ENCODE peak calls at places on chromosome 5, in five cellular contexts. W is GM23248, Q is aorta, V is lower lobe of right lung, S is small intestine. H is an unnamed sample. For H3K9me3, the result is how much of the 10 kb centered on the place peaks cover.

GRCh38 chr5:152542741-152543140 is 137.7 kb upstream of the NMUR2 start:
- DNase-seq in S (no peak), Q (no peak), V (no peak), W (peak), H (no peak)

GRCh38 chr5:135834639-135835529 is at the start of gene SLC25A48:
- DNase-seq in W (peak), Q (no peak), S (peak), V (no peak), H (no peak)

GRCh38 chr5:80238778-80239679 is 16.8 kb downstream of the SERINC5 start:
- DNase-seq in V (no peak), S (peak), W (peak), Q (peak), H (no peak)

GRCh38 chr5:1799110-1799601 is 481 bp downstream of the MRPL36 start:
- DNase-seq in S (peak), W (peak), Q (no peak), V (no peak), H (no peak)

GRCh38 chr5:35852084-35852734 is 4.5 kb upstream of the IL7R start:
- DNase-seq in V (no peak), Q (no peak), S (no peak), W (peak), H (no peak)

GRCh38 chr5:5826911-5827310 is 404.4 kb downstream of the ICE1 start:
- DNase-seq in Q (no peak), W (peak), V (no peak), S (no peak), H (no peak)

GRCh38 chr5:132762246-132763000 is 14.6 kb downstream of the SEPTIN8 start:
- DNase-seq in V (no peak), S (no peak), Q (no peak), W (no peak), H (no peak)

GRCh38 chr5:37938086-37938852 is 98.4 kb upstream of the GDNF start:
- DNase-seq in S (no peak), W (no peak), Q (no peak), V (no peak), H (no peak)

GRCh38 chr5:16626696-16627264 is 10.0 kb upstream of the RETREG1 start:
- DNase-seq in Q (no peak), S (peak), W (peak), V (no peak), H (no peak)

GRCh38 chr5:159854916-159855315 is 61.4 kb upstream of the ADRA1B start:
- DNase-seq in W (peak), Q (no peak), S (no peak), V (no peak), H (no peak)

GRCh38 chr5:77355074-77355473 is 137.0 kb downstream of the WDR41 start:
- DNase-seq in W (no peak), S (no peak), Q (no peak), V (no peak), H (no peak)

GRCh38 chr5:149470942-149471341 is 80.3 kb downstream of the CSNK1A1 start:
- DNase-seq in Q (no peak), S (no peak), V (no peak), W (no peak), H (no peak)

GRCh38 chr5:142857405-142857804 is 87.2 kb downstream of the ARHGAP26 start:
- DNase-seq in S (peak), V (no peak), Q (no peak), W (no peak), H (no peak)

GRCh38 chr5:115787426-115787825 is 29.0 kb downstream of the CDO1 start:
- DNase-seq in W (no peak), S (no peak), V (no peak), Q (no peak), H (no peak)

GRCh38 chr5:73393606-73394489 is 54.7 kb downstream of the FOXD1 start:
- DNase-seq in S (no peak), W (no peak), V (no peak), Q (no peak), H (no peak)

GRCh38 chr5:172096184-172096941 is 89.9 kb upstream of the FBXW11 start:
- DNase-seq in W (no peak), Q (no peak), S (no peak), V (no peak), H (no peak)

DNA sequence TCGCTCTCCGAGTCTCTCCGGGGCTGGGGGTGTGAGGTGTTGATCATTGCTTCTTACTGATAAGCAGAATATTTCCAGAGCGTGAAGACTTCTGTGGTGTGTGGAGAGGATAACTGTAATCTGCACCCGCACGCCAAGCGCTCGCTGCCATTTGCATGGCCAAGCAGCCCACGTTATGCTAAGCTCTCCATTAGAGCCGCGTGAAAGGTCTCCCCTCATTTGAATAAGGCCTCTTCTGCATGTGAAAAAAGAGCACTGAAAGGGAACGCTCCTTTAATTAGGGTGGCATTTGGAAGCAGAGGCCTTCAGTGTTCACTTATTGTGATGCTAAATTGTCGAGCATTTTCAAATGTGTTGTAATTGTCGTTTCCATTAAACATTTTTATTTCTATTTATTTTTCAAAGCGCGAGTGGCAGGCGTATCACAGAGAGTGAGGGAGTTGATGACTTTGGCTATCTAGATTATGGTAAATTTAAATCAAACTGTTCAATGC is 163.6 kb upstream of the IRX2 start:
- DNase-seq in S (no peak), Q (no peak), W (no peak), V (no peak), H (no peak)
- H3K9me3 ChIP-seq in S (under half), Q (under half), W (under half), V (under half), H (under half)

GRCh38 chr5:34544403-34544802 is 111.7 kb upstream of the RAI14 start:
- DNase-seq in V (no peak), S (no peak), Q (no peak), W (no peak), H (no peak)

GRCh38 chr5:34542818-34543217 is 113.3 kb upstream of the RAI14 start:
- DNase-seq in Q (no peak), W (no peak), S (no peak), V (no peak), H (no peak)

GRCh38 chr5:34543687-34544086 is 112.4 kb upstream of the RAI14 start:
- DNase-seq in Q (no peak), W (no peak), S (no peak), V (no peak), H (no peak)

GRCh38 chr5:34547300-34548085 is 108.6 kb upstream of the RAI14 start:
- DNase-seq in V (no peak), Q (no peak), W (no peak), S (no peak), H (no peak)

DNA sequence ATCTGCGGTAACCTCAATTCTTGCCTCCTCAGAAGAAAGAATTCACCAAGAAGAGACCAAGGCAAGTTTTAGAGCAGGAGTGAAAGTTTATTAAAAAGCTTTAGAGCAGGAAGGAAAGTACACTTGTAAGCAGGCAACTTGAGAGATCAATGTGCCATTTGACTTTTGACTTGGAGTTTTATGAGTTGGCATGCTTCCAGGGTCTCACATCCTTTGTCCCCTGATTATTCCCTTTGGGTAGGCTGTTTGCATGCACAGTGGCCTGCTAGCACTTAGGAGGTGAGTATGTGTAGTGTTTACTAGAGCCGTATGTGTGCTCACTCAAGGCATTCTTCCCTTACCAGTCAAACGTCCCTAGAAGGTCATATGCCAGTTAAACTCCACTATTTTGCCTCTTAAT is 111.0 kb upstream of the RAI14 start:
- DNase-seq in W (no peak), Q (no peak), S (peak), V (no peak), H (no peak)
- H3K9me3 ChIP-seq in W (under half), Q (under half), S (under half), V (under half), H (under half)

GRCh38 chr5:56345352-56345751 is 112.2 kb upstream of the ANKRD55 start:
- DNase-seq in W (no peak), S (no peak), Q (no peak), V (no peak), H (no peak)

GRCh38 chr5:56343988-56344387 is 110.9 kb upstream of the ANKRD55 start:
- DNase-seq in S (no peak), W (no peak), V (no peak), Q (no peak), H (no peak)

GRCh38 chr5:56344594-56344993 is 111.5 kb upstream of the ANKRD55 start:
- DNase-seq in S (no peak), W (no peak), Q (no peak), V (no peak), H (no peak)

GRCh38 chr5:56346044-56346710 is 113.0 kb upstream of the ANKRD55 start:
- DNase-seq in V (no peak), W (no peak), Q (no peak), S (no peak), H (no peak)

DNA sequence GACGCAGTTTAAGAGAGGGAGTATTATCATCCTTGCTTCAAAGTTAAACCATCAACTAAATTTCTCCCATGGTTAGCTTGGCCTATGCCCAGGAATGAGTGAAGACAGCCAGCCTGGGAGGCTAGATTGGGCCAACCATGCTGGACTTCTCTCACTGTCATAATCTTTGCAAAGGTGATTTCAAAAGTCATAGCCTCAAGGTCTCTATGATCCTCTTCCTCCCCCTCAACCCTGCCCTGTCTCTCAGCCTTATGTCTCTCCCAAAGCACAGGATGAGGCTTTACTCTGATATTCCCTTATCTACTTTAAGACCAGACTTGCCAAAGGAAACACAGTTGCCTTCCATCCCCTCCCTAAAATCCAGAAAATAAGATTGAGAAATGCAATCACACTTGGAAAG is 113.6 kb upstream of the ANKRD55 start:
- DNase-seq in Q (no peak), V (no peak), S (no peak), W (no peak), H (no peak)
- H3K9me3 ChIP-seq in Q (under half), V (under half), S (under half), W (under half), H (under half)

GRCh38 chr5:150918613-150919012 is 13.8 kb upstream of the ZNF300 start:
- DNase-seq in S (no peak), W (peak), V (no peak), Q (no peak), H (no peak)
- H3K9me3 ChIP-seq in S (under half), W (under half), V (half or more), Q (under half), H (under half)

DNA sequence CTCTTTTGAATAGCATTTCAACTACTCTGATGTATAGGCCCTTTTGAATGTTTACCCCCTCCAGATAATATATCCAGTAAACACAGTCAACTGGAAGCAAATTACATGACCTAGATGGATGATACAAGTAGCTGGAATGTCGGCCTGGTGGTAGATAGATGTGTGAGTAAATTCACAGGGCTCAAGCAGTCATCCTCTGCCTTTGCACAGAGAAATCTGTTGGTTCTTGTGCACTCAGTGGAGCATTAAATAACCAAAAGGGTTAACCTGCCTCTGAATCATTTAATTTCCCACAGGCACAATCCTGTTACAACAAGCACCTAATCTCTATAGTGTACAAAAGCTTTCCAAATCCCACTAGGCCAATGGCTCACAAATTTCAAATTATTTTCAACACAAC is 668.3 kb downstream of the DNAH5 start:
- DNase-seq in Q (no peak), V (no peak), W (no peak), S (no peak), H (no peak)
- H3K9me3 ChIP-seq in Q (under half), V (under half), W (under half), S (under half), H (under half)

DNA sequence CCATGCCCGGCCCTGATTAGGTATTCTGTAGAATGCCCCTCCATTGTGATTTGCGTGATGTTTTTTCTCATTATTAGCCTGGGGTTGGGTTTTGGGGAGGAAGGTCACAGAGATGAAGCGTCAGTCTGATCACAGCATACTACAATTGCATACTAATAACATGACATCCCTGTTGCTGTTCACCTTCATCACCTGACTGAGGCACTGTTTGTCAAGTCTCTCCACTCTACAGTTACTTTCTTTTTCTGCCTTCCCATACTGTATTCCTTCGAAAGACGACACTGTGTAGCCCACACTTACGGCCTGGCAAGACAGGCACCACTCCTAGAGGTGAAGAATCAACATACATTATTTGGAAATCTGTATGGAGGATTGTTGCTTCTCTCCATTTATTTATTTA is 5.5 kb downstream of the ZNF354C start:
- DNase-seq in S (no peak), W (no peak), V (no peak), Q (no peak), H (no peak)
- H3K9me3 ChIP-seq in S (under half), W (under half), V (half or more), Q (under half), H (under half)

GRCh38 chr5:178982941-178983340 is 12.2 kb downstream of the GRM6 start:
- DNase-seq in V (no peak), S (no peak), W (no peak), Q (no peak), H (no peak)
- H3K9me3 ChIP-seq in V (half or more), S (under half), W (under half), Q (under half), H (under half)

DNA sequence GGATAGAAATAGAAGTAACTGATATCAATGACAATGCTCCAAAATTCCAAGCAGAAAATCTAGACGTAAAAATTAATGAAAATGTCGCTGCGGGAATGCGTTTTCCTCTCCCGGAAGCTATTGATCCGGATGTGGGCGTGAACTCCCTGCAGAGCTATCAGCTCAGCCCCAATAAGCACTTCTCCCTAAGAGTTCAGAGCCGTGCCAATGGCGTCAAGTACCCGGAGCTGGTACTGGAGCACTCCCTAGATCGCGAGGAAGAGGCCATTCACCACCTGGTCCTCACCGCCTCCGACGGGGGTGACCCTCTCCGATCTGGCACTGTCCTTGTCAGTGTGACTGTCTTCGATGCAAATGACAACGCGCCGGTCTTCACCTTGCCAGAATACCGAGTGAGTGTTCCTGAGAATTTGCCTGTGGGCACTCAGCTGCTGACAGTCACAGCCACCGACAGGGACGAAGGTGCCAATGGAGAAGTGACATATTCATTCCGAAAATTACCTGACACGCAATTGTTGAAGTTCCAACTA is 818 bp downstream of the PCDHGA10 start:
- DNase-seq in V (no peak), W (no peak), Q (no peak), S (peak), H (no peak)
- H3K9me3 ChIP-seq in V (half or more), W (under half), Q (under half), S (under half), H (under half)

GRCh38 chr5:151363673-151364072 is 16.3 kb upstream of the SLC36A2 start:
- DNase-seq in V (no peak), W (no peak), Q (no peak), S (no peak), H (no peak)
- H3K9me3 ChIP-seq in V (under half), W (under half), Q (under half), S (under half), H (under half)

H was measured in T-helper 17 cell.